ENCODE peak calls at places on chromosomes 1 and 21, in six cellular contexts. F is pulmonary artery endothelial cell; J is stimulated activated CD8-positive, alpha-beta memory T cell treated with anti-CD3 and anti-CD28 coated beads, Interleukin-4, amount 100 ng/mL, for 48 hours; G is activated T-cell treated with anti-CD3 and anti-CD28 coated beads, Interleukin-2, amount 50 U/mL, for 72 hours; A is CD8-positive, alpha-beta memory T cell; K is mesothelial cell of epicardium. Y is an unnamed sample.

GRCh38 chr1:23966973-23967493 is 7.4 kb downstream of the PNRC2 start:
- DNase-seq in F (no peak), J (no peak), G (no peak), A (no peak), K (no peak), Y (no peak)

GRCh38 chr1:159925713-159926066 is 383 bp upstream of the TAGLN2 start:
- DNase-seq in F (no peak), J (peak; percentile 65), G (peak; percentile 63), A (no peak), K (no peak), Y (no peak)

GRCh38 chr1:56788102-56788501 is 31.1 kb downstream of the FYB2 start:
- DNase-seq in F (no peak), J (no peak), G (no peak), A (no peak), K (no peak), Y (no peak)

GRCh38 chr21:46227811-46228344 is 696 bp downstream of the LSS start:
- DNase-seq in F (no peak), J (no peak), G (no peak), A (no peak), K (no peak), Y (no peak)

GRCh38 chr1:152743371-152744145 is 14.3 kb upstream of the KPRP start:
- DNase-seq in F (no peak), J (no peak), G (no peak), A (no peak), K (no peak), Y (no peak)

GRCh38 chr1:53554592-53555305 is 95.5 kb downstream of the DMRTB1 start:
- DNase-seq in F (no peak), J (no peak), G (no peak), A (no peak), K (peak; percentile 5), Y (no peak)

GRCh38 chr1:234608720-234609527 is 1.1 kb downstream of the IRF2BP2 start:
- DNase-seq in F (no peak), J (peak; percentile 78), G (peak; percentile 83), A (peak; percentile 65), K (no peak), Y (peak; percentile 57)

GRCh38 chr1:186183970-186184628 is 191.0 kb downstream of the TPR start:
- DNase-seq in F (no peak), J (no peak), G (no peak), A (no peak), K (no peak), Y (no peak)

GRCh38 chr21:34743831-34744230 is 75.0 kb downstream of the CLIC6 start:
- DNase-seq in F (no peak), J (no peak), G (no peak), A (no peak), K (no peak), Y (no peak)

GRCh38 chr1:213829806-213830205 is 158.0 kb upstream of the PROX1 start:
- DNase-seq in F (no peak), J (no peak), G (no peak), A (no peak), K (no peak), Y (no peak)

GRCh38 chr21:42797522-42797921 is 81.8 kb downstream of the WDR4 start:
- DNase-seq in F (no peak), J (no peak), G (no peak), A (no peak), K (no peak), Y (no peak)

GRCh38 chr1:200912737-200913407 is 18.2 kb downstream of the INAVA start:
- DNase-seq in F (no peak), J (no peak), G (no peak), A (no peak), K (no peak), Y (no peak)

GRCh38 chr1:228838717-228839500 is 103.6 kb downstream of the RHOU start:
- DNase-seq in F (no peak), J (no peak), G (no peak), A (no peak), K (no peak), Y (no peak)

GRCh38 chr1:207052736-207053545 is at the start of gene PFKFB2:
- DNase-seq in F (peak; percentile 53), J (peak; percentile 97), G (peak; percentile 96), A (peak; percentile 93), K (peak; percentile 95), Y (peak; percentile 100)

GRCh38 chr1:223815020-223815853 is 30.5 kb downstream of the TP53BP2 start:
- DNase-seq in F (no peak), J (no peak), G (no peak), A (no peak), K (no peak), Y (no peak)